ENCODE peak calls at places on chromosomes 3 and 15, in six cellular contexts. R is H9, Z is neuronal stem cell, G is IMR-90, Y is mesendoderm, E is H1. U is an unnamed sample.

GRCh38 chr3:149086232-149086988 is at the start of gene HLTF:
- DNase-seq in E (peak; percentile 99), Y (peak; percentile 99), Z (peak; percentile 92), G (peak; percentile 98), R (peak; percentile 98), U (peak; percentile 99)

GRCh38 chr15:58062983-58063382 is 2.5 kb downstream of the ALDH1A2 start:
- DNase-seq in E (no peak), Z (no peak), Y (no peak), R (no peak), G (no peak), U (no peak)

GRCh38 chr3:150063237-150063636 is 92.5 kb upstream of the PFN2 start:
- DNase-seq in Z (no peak), Y (no peak), R (no peak), G (no peak), E (no peak), U (no peak)

GRCh38 chr3:17500618-17501017 is 241.8 kb downstream of the TBC1D5 start:
- DNase-seq in Y (peak; percentile 18), G (peak; percentile 36), R (no peak), E (no peak), Z (no peak), U (no peak)

GRCh38 chr3:191329654-191330308 is 545 bp downstream of the UTS2B start:
- DNase-seq in Z (peak; percentile 47), Y (peak; percentile 84), R (peak; percentile 50), E (peak; percentile 52), G (peak; percentile 71), U (peak; percentile 80)

GRCh38 chr3:50242778-50243551 is 7.0 kb downstream of the GNAI2 start:
- DNase-seq in Z (no peak), E (no peak), Y (no peak), G (peak; percentile 72), R (no peak), U (peak; percentile 87)

GRCh38 chr3:188279696-188280398 is 125.9 kb downstream of the LPP start:
- DNase-seq in G (peak; percentile 49), Y (peak; percentile 64), R (no peak), Z (no peak), E (no peak), U (no peak)

GRCh38 chr3:195512798-195513345 is 30.3 kb downstream of the PPP1R2 start:
- DNase-seq in E (no peak), G (no peak), Y (no peak), Z (no peak), R (no peak), U (peak; percentile 9)

GRCh38 chr15:95975212-95975611 is 355.3 kb upstream of the NR2F2 start:
- DNase-seq in G (no peak), E (no peak), Y (no peak), Z (no peak), R (no peak), U (no peak)

GRCh38 chr3:134795776-134796312 is 784 bp downstream of the EPHB1 start:
- DNase-seq in E (peak; percentile 81), Y (peak; percentile 50), R (peak; percentile 44), G (peak; percentile 8), Z (peak; percentile 40), U (peak; percentile 23)

GRCh38 chr3:134796313-134797079 is 1.4 kb downstream of the EPHB1 start:
- DNase-seq in Z (peak; percentile 53), E (peak; percentile 71), R (peak; percentile 47), Y (peak; percentile 38), G (no peak), U (peak; percentile 8)

GRCh38 chr3:134797816-134798451 is 2.9 kb downstream of the EPHB1 start:
- DNase-seq in R (no peak), E (peak; percentile 45), G (no peak), Y (no peak), Z (no peak), U (no peak)

GRCh38 chr3:134798681-134799311 is 3.7 kb downstream of the EPHB1 start:
- DNase-seq in Y (no peak), R (no peak), Z (no peak), G (no peak), E (peak; percentile 28), U (no peak)

DNA sequence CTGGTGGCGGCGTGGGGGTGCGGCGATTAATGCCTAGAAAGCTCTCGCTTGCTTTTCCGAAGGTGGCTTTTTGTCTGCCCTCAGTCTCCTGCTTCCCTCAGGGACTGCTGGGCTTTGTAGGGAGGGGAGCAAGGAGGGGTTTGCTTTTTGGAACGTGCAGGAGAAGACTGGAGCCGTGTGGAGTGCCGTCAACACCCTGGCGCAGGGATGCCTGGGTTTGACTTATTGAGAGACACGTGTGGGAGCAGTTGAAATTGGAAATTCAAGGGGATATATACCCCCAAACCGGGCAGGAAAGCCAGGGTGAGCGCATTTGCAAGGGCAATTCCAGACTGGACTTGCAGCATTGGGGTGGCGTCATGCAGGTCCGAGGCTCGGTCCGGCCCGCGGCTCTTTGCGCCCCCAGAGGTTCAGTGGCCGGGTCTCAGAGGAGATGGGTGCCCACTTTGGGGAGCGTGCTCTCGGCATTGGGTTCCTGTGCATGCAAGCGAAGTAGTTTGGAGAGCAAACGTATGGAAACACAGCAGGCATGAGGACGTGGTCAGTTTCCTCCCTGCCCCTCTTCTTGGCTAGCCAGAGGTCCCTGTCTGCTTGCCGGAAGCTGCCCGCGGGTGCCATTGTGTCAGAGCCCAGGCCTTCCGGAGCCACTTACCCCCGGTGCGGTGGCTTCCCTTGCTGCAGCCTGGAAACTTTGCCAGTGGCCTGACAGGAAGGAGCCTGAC is 2.2 kb downstream of the EPHB1 start:
- DNase-seq in E (peak; percentile 64), R (peak; percentile 50), G (no peak), Y (peak; percentile 45), Z (no peak), U (no peak)
- H3K23ac ChIP-seq in E (no peak overlapping the region), R (no peak overlapping the region), G (no peak overlapping the region), Y (no peak overlapping the region), Z (no peak overlapping the region), U (no peak overlapping the region)

GRCh38 chr15:78448441-78449219 is 10.6 kb downstream of the IREB2 start:
- DNase-seq in G (peak; percentile 20), Y (peak; percentile 33), E (no peak), R (no peak), Z (no peak), U (peak; percentile 28)

GRCh38 chr15:78445875-78446274 is 7.9 kb downstream of the IREB2 start:
- DNase-seq in G (no peak), R (no peak), Y (no peak), E (no peak), Z (no peak), U (no peak)

GRCh38 chr15:78444255-78444654 is 6.2 kb downstream of the IREB2 start:
- DNase-seq in Z (no peak), R (no peak), E (no peak), Y (peak; percentile 48), G (no peak), U (no peak)

GRCh38 chr15:78449220-78449999 is 11.4 kb downstream of the IREB2 start:
- DNase-seq in G (no peak), Z (no peak), R (no peak), E (no peak), Y (no peak), U (peak; percentile 55)

GRCh38 chr15:78446551-78446950 is 8.5 kb downstream of the IREB2 start:
- DNase-seq in Z (no peak), G (no peak), R (no peak), E (no peak), Y (no peak), U (no peak)
- H3K23ac ChIP-seq in Z (no peak overlapping the region), G (no peak overlapping the region), R (no peak overlapping the region), E (no peak overlapping the region), Y (no peak overlapping the region), U (no peak overlapping the region)

DNA sequence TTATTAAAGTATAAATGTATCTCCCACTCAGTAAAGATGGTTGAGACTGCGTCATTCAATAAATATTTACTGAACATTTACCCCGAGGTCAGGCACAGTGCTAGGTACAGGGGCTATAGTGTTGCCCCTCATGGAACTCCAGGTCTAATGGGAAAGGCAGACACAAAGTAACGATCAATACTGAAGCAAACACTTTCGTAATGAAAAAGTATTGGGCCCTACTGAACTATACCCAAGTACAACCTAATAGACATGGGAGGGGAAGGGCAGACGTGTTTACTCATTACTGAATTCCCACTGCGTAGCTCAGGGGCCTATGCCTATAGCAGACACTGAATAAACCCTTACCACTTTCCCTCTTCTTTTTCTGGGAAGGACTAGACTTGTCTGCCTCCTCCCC is 56.9 kb downstream of the KLHL6 start:
- DNase-seq in G (no peak), Z (no peak), Y (no peak), E (no peak), R (no peak), U (no peak)
- H3K23ac ChIP-seq in G (no peak overlapping the region), Z (no peak overlapping the region), Y (no peak overlapping the region), E (no peak overlapping the region), R (no peak overlapping the region), U (no peak overlapping the region)

GRCh38 chr3:119346076-119346496 is 51.9 kb downstream of the ARHGAP31 start:
- DNase-seq in Y (peak; percentile 33), E (no peak), Z (no peak), R (no peak), G (peak; percentile 75), U (peak; percentile 52)
- H3K23ac ChIP-seq in Y (no peak overlapping the region), E (no peak overlapping the region), Z (no peak overlapping the region), R (no peak overlapping the region), G (peak overlapping the region; percentile 69), U (no peak overlapping the region)

GRCh38 chr3:126661965-126662364 is 7.0 kb upstream of the TXNRD3 start:
- DNase-seq in G (no peak), Z (no peak), E (no peak), Y (no peak), R (no peak), U (no peak)
- H3K23ac ChIP-seq in G (no peak overlapping the region), Z (no peak overlapping the region), E (no peak overlapping the region), Y (no peak overlapping the region), R (no peak overlapping the region), U (no peak overlapping the region)

GRCh38 chr3:30286007-30286669 is 320.3 kb upstream of the TGFBR2 start:
- DNase-seq in Z (no peak), E (no peak), G (peak; percentile 88), Y (no peak), R (no peak), U (peak; percentile 78)
- H3K23ac ChIP-seq in Z (no peak overlapping the region), E (no peak overlapping the region), G (no peak overlapping the region), Y (no peak overlapping the region), R (no peak overlapping the region), U (no peak overlapping the region)